ENCODE peak calls at places on chromosome 10, in four cellular contexts. P is WTC11, B is K562, D is SK-N-SH. S is an unnamed sample.

GRCh38 chr10:30784896-30785605 is 155.5 kb upstream of the LYZL2 start:
- DNase-seq in P (peak; percentile 85), B (no peak), D (peak; percentile 91), S (peak; percentile 85)

GRCh38 chr10:104032144-104032775 is 53.4 kb downstream of the COL17A1 start:
- DNase-seq in P (no peak), B (no peak), D (no peak), S (no peak)

GRCh38 chr10:117996709-117997108 is 50.0 kb downstream of the RAB11FIP2 start:
- DNase-seq in P (no peak), B (no peak), D (no peak), S (no peak)

GRCh38 chr10:65723525-65723924 is 1202.3 kb upstream of the LRRTM3 start:
- DNase-seq in P (no peak), B (no peak), D (no peak), S (no peak)

GRCh38 chr10:13816195-13816926 is 229.6 kb downstream of the PRPF18 start:
- DNase-seq in P (no peak), B (no peak), D (no peak), S (no peak)

GRCh38 chr10:14403846-14404623 is 73.3 kb upstream of the FRMD4A start:
- DNase-seq in P (no peak), B (no peak), D (peak; percentile 62), S (no peak)

GRCh38 chr10:69657417-69657816 is 27.4 kb downstream of the FAM241B start:
- DNase-seq in P (no peak), B (no peak), D (no peak), S (no peak)

GRCh38 chr10:79407811-79408795 is 37.3 kb downstream of the ZCCHC24 start:
- DNase-seq in P (no peak), B (no peak), D (peak; percentile 92), S (no peak)

GRCh38 chr10:60846173-60846572 is 67.9 kb downstream of the CDK1 start:
- DNase-seq in P (no peak), B (no peak), D (no peak), S (no peak)

GRCh38 chr10:69578508-69578991 is 5.3 kb upstream of the NEUROG3 start:
- DNase-seq in P (peak; percentile 47), B (no peak), D (no peak), S (no peak)

GRCh38 chr10:122786269-122786668 is 59.4 kb downstream of the CUZD1 start:
- DNase-seq in P (peak; percentile 46), B (no peak), D (no peak), S (no peak)

GRCh38 chr10:24791129-24791733 is 67.5 kb upstream of the ARHGAP21 start:
- DNase-seq in P (no peak), B (no peak), D (no peak), S (no peak)

GRCh38 chr10:2856598-2856997 is 210.8 kb upstream of the PFKP start:
- DNase-seq in P (no peak), B (no peak), D (no peak), S (no peak)

GRCh38 chr10:113069595-113069994 is 119.5 kb downstream of the TCF7L2 start:
- DNase-seq in P (no peak), B (no peak), D (no peak), S (no peak)

GRCh38 chr10:51910189-51910588 is 210.8 kb upstream of the CSTF2T start:
- DNase-seq in P (no peak), B (no peak), D (no peak), S (no peak)

GRCh38 chr10:78579586-78579985 is 489.2 kb upstream of the ZMIZ1 start:
- DNase-seq in P (no peak), B (no peak), D (no peak), S (no peak)

GRCh38 chr10:44989621-44990301 is 11.0 kb upstream of the ZNF22 start:
- DNase-seq in P (no peak), B (no peak), D (no peak), S (no peak)

GRCh38 chr10:43229208-43230061 is 37.4 kb downstream of the RASGEF1A start:
- DNase-seq in P (peak; percentile 65), B (no peak), D (peak; percentile 74), S (peak; percentile 85)

GRCh38 chr10:24929056-24929544 is 23.3 kb downstream of the PRTFDC1 start:
- DNase-seq in P (no peak), B (no peak), D (no peak), S (no peak)

GRCh38 chr10:85891471-85891870 is 475.1 kb downstream of the GRID1 start:
- DNase-seq in P (no peak), B (no peak), D (no peak), S (no peak)

GRCh38 chr10:85888559-85888958 is 478.0 kb downstream of the GRID1 start:
- DNase-seq in P (no peak), B (no peak), D (no peak), S (no peak)

GRCh38 chr10:85888004-85888403 is 478.6 kb downstream of the GRID1 start:
- DNase-seq in P (no peak), B (no peak), D (no peak), S (no peak)
- TF ChIP-seq TEAD4 in P (no peak), B (no peak), D (no peak), S (no peak)

GRCh38 chr10:82811621-82812020 is 936.6 kb downstream of the NRG3 start:
- DNase-seq in P (peak; percentile 74), B (peak; percentile 12), D (peak; percentile 11), S (peak; percentile 7)
- TF ChIP-seq CTCF in P (peak; percentile 72), B (peak; percentile 14), D (peak; percentile 62), S (peak; percentile 78)

GRCh38 chr10:21648040-21648439 is 114.0 kb downstream of the MLLT10 start:
- DNase-seq in P (no peak), B (no peak), D (peak; percentile 26), S (no peak)
- TF ChIP-seq TEAD4 in P (no peak), B (no peak), D (no peak), S (no peak)

GRCh38 chr10:116836902-116837513 is 12.3 kb upstream of the ENO4 start:
- DNase-seq in P (no peak), B (no peak), D (no peak), S (no peak)
- TF ChIP-seq CTCF in P (no peak), B (peak; percentile 22), D (peak; percentile 21), S (no peak)

GRCh38 chr10:110460111-110460809 is 37.4 kb upstream of the DUSP5 start:
- DNase-seq in P (no peak), B (no peak), D (peak; percentile 80), S (no peak)
- TF ChIP-seq TEAD4 in P (no peak), B (no peak), D (no peak), S (no peak)

DNA sequence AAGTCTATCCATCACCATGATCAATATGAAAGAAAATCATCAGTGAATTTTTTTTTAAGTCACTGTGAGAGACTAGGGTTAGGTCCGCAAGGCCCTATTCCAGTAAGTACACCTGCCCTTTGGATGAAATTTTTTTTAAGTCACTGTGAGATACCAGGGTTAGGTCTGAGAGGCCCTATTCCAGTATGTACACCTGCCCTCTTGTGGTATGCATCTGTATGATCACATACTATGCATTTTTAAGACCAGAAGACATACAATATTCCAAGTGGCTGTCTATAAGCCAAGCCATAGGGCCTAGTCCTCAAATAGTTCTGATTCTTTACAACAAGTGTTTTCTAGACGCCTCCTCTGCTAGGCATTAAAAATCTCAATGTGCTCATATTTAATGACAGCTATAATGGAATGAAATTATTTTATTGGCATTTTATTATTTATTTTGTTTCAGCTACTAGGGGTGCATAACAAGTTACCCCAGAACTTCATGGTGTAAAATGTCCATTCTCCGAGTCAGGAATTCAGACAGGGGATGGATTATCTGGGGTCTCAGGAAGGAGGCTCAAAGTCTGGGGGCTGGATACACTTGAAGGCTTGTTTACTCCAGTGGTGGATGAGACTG is 53.1 kb downstream of the TEX36 start:
- DNase-seq in P (no peak), B (peak; percentile 38), D (peak; percentile 66), S (no peak)
- TF ChIP-seq CTCF in P (no peak), B (peak; percentile 44), D (peak; percentile 37), S (no peak)

GRCh38 chr10:99619090-99619800 is 994 bp downstream of the SLC25A28 start:
- DNase-seq in P (no peak), B (no peak), D (no peak), S (no peak)
- TF ChIP-seq TEAD4 in P (no peak), B (no peak), D (no peak), S (no peak)

GRCh38 chr10:29524720-29525119 is 110.1 kb downstream of the SVIL start:
- DNase-seq in P (no peak), B (no peak), D (no peak), S (no peak)
- TF ChIP-seq CTCF in P (no peak), B (no peak), D (no peak), S (no peak)

DNA sequence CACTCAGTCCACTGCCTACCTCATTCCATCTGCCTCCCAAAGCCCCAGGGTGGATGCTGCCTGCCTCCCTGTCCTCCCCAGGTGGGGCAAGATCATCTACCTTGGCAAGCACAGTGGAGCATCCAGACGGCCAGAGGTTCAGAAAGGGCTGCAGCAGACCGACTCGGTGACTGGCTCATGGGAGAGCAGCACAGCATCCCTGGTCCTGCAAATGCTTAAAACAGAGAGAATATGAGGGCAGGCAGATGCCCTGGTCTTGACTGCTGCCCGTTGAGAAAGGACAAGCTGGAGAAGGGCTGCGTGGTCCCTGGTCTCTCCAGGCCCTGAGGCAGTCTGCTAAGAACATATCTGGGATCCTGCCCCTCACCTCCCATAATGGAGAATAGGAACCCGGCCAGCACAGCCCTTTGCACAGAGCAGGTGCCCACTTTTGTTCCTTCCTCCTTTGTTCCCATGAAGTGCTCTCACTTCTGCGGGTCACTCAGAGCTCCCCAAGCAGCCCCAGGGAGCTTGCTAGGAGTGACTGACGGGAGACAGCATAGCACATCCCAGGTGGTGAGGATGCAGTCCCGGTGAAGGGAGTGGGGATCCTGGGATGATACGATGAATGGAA is 1.4 kb downstream of the HPS1 start:
- DNase-seq in P (no peak), B (no peak), D (no peak), S (no peak)
- TF ChIP-seq TEAD4 in P (no peak), B (no peak), D (no peak), S (no peak)

GRCh38 chr10:96125142-96125515 is 5.0 kb upstream of the ZNF518A start:
- DNase-seq in P (no peak), B (no peak), D (no peak), S (no peak)

GRCh38 chr10:96124230-96125141 is 5.6 kb upstream of the ZNF518A start:
- DNase-seq in P (peak; percentile 60), B (peak; percentile 74), D (peak; percentile 30), S (peak; percentile 69)

GRCh38 chr10:96130326-96130758 is 245 bp downstream of the ZNF518A start:
- DNase-seq in P (peak; percentile 86), B (peak; percentile 69), D (peak; percentile 89), S (peak; percentile 92)

GRCh38 chr10:96133135-96133534 is 3.0 kb downstream of the ZNF518A start:
- DNase-seq in P (no peak), B (no peak), D (no peak), S (no peak)

GRCh38 chr10:96129387-96130325 is at the start of gene ZNF518A:
- DNase-seq in P (peak; percentile 91), B (peak; percentile 69), D (peak; percentile 88), S (peak; percentile 92)
- TF ChIP-seq CTCF in P (no peak), B (no peak), D (no peak), S (no peak)

S was measured in H1.